ENCODE peak calls at places on chromosomes 13 and 19, in six cellular contexts. One of them, this sample, is unnamed.

GRCh38 chr19:43699506-43700367 is 16.1 kb upstream of the IRGC start:
- DNase-seq in effector memory CD4-positive, alpha-beta T cell: no peak
- DNase-seq in AG10803: no peak
- DNase-seq in heart left ventricle: peak
- DNase-seq in retinal pigment epithelial cell: no peak
- DNase-seq in naive thymus-derived CD4-positive, alpha-beta T cell: no peak
- DNase-seq in this sample: peak

GRCh38 chr13:19153782-19154450 is 27.7 kb downstream of the TUBA3C start:
- DNase-seq in effector memory CD4-positive, alpha-beta T cell: no peak
- DNase-seq in AG10803: no peak
- DNase-seq in heart left ventricle: no peak
- DNase-seq in retinal pigment epithelial cell: no peak
- DNase-seq in naive thymus-derived CD4-positive, alpha-beta T cell: no peak
- DNase-seq in this sample: no peak

GRCh38 chr13:49869514-49869913 is 66.6 kb downstream of the SPRYD7 start:
- DNase-seq in effector memory CD4-positive, alpha-beta T cell: no peak
- DNase-seq in AG10803: peak
- DNase-seq in heart left ventricle: no peak
- DNase-seq in retinal pigment epithelial cell: no peak
- DNase-seq in naive thymus-derived CD4-positive, alpha-beta T cell: no peak
- DNase-seq in this sample: peak

GRCh38 chr19:50551034-50551712 is 17.1 kb downstream of the LRRC4B start:
- DNase-seq in effector memory CD4-positive, alpha-beta T cell: no peak
- DNase-seq in AG10803: no peak
- DNase-seq in heart left ventricle: no peak
- DNase-seq in retinal pigment epithelial cell: no peak
- DNase-seq in naive thymus-derived CD4-positive, alpha-beta T cell: no peak
- DNase-seq in this sample: no peak

GRCh38 chr13:24742294-24742693 is 21.7 kb upstream of the RNF17 start:
- DNase-seq in effector memory CD4-positive, alpha-beta T cell: no peak
- DNase-seq in AG10803: no peak
- DNase-seq in heart left ventricle: no peak
- DNase-seq in retinal pigment epithelial cell: no peak
- DNase-seq in naive thymus-derived CD4-positive, alpha-beta T cell: no peak
- DNase-seq in this sample: no peak

GRCh38 chr19:52993342-52994178 is 20.2 kb upstream of the ERVV-1 start:
- DNase-seq in effector memory CD4-positive, alpha-beta T cell: peak
- DNase-seq in AG10803: peak
- DNase-seq in heart left ventricle: peak
- DNase-seq in retinal pigment epithelial cell: no peak
- DNase-seq in naive thymus-derived CD4-positive, alpha-beta T cell: peak
- DNase-seq in this sample: peak

GRCh38 chr19:13839193-13839937 is 37.6 kb upstream of the NANOS3 start:
- DNase-seq in effector memory CD4-positive, alpha-beta T cell: peak
- DNase-seq in AG10803: peak
- DNase-seq in heart left ventricle: peak
- DNase-seq in retinal pigment epithelial cell: no peak
- DNase-seq in naive thymus-derived CD4-positive, alpha-beta T cell: peak
- DNase-seq in this sample: peak

GRCh38 chr19:7265963-7266362 is 28.3 kb downstream of the INSR start:
- DNase-seq in effector memory CD4-positive, alpha-beta T cell: no peak
- DNase-seq in AG10803: no peak
- DNase-seq in heart left ventricle: no peak
- DNase-seq in retinal pigment epithelial cell: no peak
- DNase-seq in naive thymus-derived CD4-positive, alpha-beta T cell: no peak
- DNase-seq in this sample: no peak

GRCh38 chr19:28619842-28620429 is 593.0 kb downstream of the UQCRFS1 start:
- DNase-seq in effector memory CD4-positive, alpha-beta T cell: no peak
- DNase-seq in AG10803: no peak
- DNase-seq in heart left ventricle: no peak
- DNase-seq in retinal pigment epithelial cell: no peak
- DNase-seq in naive thymus-derived CD4-positive, alpha-beta T cell: no peak
- DNase-seq in this sample: no peak

GRCh38 chr13:110813646-110814624 is 100.4 kb downstream of the ING1 start:
- DNase-seq in effector memory CD4-positive, alpha-beta T cell: no peak
- DNase-seq in AG10803: no peak
- DNase-seq in heart left ventricle: no peak
- DNase-seq in retinal pigment epithelial cell: no peak
- DNase-seq in naive thymus-derived CD4-positive, alpha-beta T cell: no peak
- DNase-seq in this sample: no peak

GRCh38 chr19:44050740-44051653 is 839 bp upstream of the ZNF223 start:
- DNase-seq in effector memory CD4-positive, alpha-beta T cell: no peak
- DNase-seq in AG10803: peak
- DNase-seq in heart left ventricle: no peak
- DNase-seq in retinal pigment epithelial cell: no peak
- DNase-seq in naive thymus-derived CD4-positive, alpha-beta T cell: no peak
- DNase-seq in this sample: no peak

GRCh38 chr19:12838893-12839656 is 760 bp downstream of the MAST1 start:
- DNase-seq in effector memory CD4-positive, alpha-beta T cell: no peak
- DNase-seq in AG10803: no peak
- DNase-seq in heart left ventricle: no peak
- DNase-seq in retinal pigment epithelial cell: no peak
- DNase-seq in naive thymus-derived CD4-positive, alpha-beta T cell: no peak
- DNase-seq in this sample: no peak

GRCh38 chr13:71290963-71291937 is 575.8 kb downstream of the DACH1 start:
- DNase-seq in effector memory CD4-positive, alpha-beta T cell: peak
- DNase-seq in AG10803: peak
- DNase-seq in heart left ventricle: peak
- DNase-seq in retinal pigment epithelial cell: no peak
- DNase-seq in naive thymus-derived CD4-positive, alpha-beta T cell: no peak
- DNase-seq in this sample: peak

GRCh38 chr13:111460548-111461444 is 140.4 kb downstream of the TEX29 start:
- DNase-seq in effector memory CD4-positive, alpha-beta T cell: no peak
- DNase-seq in AG10803: peak
- DNase-seq in heart left ventricle: peak
- DNase-seq in retinal pigment epithelial cell: no peak
- DNase-seq in naive thymus-derived CD4-positive, alpha-beta T cell: no peak
- DNase-seq in this sample: peak

GRCh38 chr13:110506859-110507566 is 54.5 kb downstream of the RAB20 start:
- DNase-seq in effector memory CD4-positive, alpha-beta T cell: no peak
- DNase-seq in AG10803: no peak
- DNase-seq in heart left ventricle: peak
- DNase-seq in retinal pigment epithelial cell: peak
- DNase-seq in naive thymus-derived CD4-positive, alpha-beta T cell: no peak
- DNase-seq in this sample: peak

GRCh38 chr13:66301482-66301881 is 928.7 kb downstream of the PCDH9 start:
- DNase-seq in effector memory CD4-positive, alpha-beta T cell: no peak
- DNase-seq in AG10803: no peak
- DNase-seq in heart left ventricle: no peak
- DNase-seq in retinal pigment epithelial cell: no peak
- DNase-seq in naive thymus-derived CD4-positive, alpha-beta T cell: no peak
- DNase-seq in this sample: no peak

GRCh38 chr13:42258747-42259146 is 13.2 kb upstream of the AKAP11 start:
- DNase-seq in effector memory CD4-positive, alpha-beta T cell: no peak
- DNase-seq in AG10803: no peak
- DNase-seq in heart left ventricle: no peak
- DNase-seq in retinal pigment epithelial cell: no peak
- DNase-seq in naive thymus-derived CD4-positive, alpha-beta T cell: no peak
- DNase-seq in this sample: no peak

GRCh38 chr13:46609726-46610125 is 56.8 kb downstream of the LRCH1 start:
- DNase-seq in effector memory CD4-positive, alpha-beta T cell: no peak
- DNase-seq in AG10803: no peak
- DNase-seq in heart left ventricle: no peak
- DNase-seq in retinal pigment epithelial cell: no peak
- DNase-seq in naive thymus-derived CD4-positive, alpha-beta T cell: no peak
- DNase-seq in this sample: no peak

GRCh38 chr13:38103851-38104250 is 234.3 kb upstream of the TRPC4 start:
- DNase-seq in effector memory CD4-positive, alpha-beta T cell: no peak
- DNase-seq in AG10803: no peak
- DNase-seq in heart left ventricle: no peak
- DNase-seq in retinal pigment epithelial cell: no peak
- DNase-seq in naive thymus-derived CD4-positive, alpha-beta T cell: no peak
- DNase-seq in this sample: no peak

DNA sequence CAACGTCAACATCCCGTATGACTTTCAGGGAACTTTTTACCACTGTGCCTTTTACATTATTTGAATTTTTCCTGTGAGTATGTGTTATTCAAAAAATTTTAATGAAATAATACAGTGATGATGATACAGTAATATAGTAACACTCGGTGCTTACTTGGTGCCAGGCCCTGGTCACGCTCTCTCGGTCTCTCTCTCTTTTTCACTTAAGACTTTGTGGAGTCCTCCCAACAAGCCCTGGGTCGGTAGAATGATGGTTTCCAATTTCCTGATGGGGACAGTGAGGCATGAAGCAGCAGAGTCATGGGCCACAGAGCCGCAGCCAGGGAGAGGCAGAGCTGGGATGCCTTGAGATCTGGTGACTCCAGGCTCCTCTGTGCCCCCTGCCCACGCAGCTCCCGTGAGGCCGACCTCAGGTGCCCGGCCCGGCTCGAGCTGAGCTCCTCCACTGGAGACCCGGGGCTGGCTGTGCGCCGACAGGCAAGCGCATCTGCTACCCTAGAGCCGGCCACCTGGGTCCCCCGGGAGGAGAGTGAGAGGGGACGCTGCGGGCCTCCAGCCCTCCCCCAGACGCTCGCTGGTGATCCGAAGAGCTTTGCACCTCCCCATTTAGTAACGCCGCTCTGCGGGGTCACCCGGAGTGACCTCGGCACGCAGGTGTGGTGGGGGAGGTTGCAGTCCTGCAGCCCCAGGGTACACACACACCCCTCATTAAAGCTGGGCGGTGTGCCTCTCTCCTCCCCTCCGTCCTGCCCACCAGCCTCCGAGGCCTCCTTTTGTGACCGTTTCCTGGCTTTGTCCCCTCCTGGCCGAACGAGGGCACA is 4.4 kb upstream of the SBK3 start:
- DNase-seq in effector memory CD4-positive, alpha-beta T cell: no peak
- DNase-seq in AG10803: peak
- DNase-seq in heart left ventricle: no peak
- DNase-seq in retinal pigment epithelial cell: peak
- DNase-seq in naive thymus-derived CD4-positive, alpha-beta T cell: no peak
- DNase-seq in this sample: peak
- H3K4me3 ChIP-seq in effector memory CD4-positive, alpha-beta T cell: no peak
- H3K4me3 ChIP-seq in AG10803: peak
- H3K4me3 ChIP-seq in heart left ventricle: no peak
- H3K4me3 ChIP-seq in retinal pigment epithelial cell: peak
- H3K4me3 ChIP-seq in naive thymus-derived CD4-positive, alpha-beta T cell: no peak
- H3K4me3 ChIP-seq in this sample: peak

GRCh38 chr19:682678-683320 is 6.6 kb downstream of the FSTL3 start:
- DNase-seq in effector memory CD4-positive, alpha-beta T cell: no peak
- DNase-seq in AG10803: no peak
- DNase-seq in heart left ventricle: no peak
- DNase-seq in retinal pigment epithelial cell: no peak
- DNase-seq in naive thymus-derived CD4-positive, alpha-beta T cell: no peak
- DNase-seq in this sample: no peak
- H3K4me3 ChIP-seq in effector memory CD4-positive, alpha-beta T cell: no peak
- H3K4me3 ChIP-seq in AG10803: no peak
- H3K4me3 ChIP-seq in heart left ventricle: no peak
- H3K4me3 ChIP-seq in retinal pigment epithelial cell: no peak
- H3K4me3 ChIP-seq in naive thymus-derived CD4-positive, alpha-beta T cell: no peak
- H3K4me3 ChIP-seq in this sample: no peak

DNA sequence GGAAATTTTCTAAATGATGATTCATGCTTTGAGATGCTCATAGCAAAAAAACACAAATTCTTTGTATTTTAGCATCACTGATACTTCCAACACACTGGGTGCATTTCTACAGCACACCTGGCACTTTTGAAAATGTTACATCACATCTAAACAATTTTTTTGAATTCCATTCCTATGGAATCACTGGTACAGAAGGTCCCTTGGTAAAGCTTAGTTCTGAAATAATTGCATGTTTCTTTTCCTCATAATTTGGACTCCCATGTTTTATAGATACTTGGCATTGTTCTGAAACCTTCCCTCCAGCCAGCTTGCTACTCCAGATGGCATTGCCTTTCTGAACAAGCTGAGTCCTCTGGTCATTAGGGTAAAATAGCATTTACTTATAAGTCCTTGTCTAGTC is 481.4 kb upstream of the GPC6 start:
- DNase-seq in effector memory CD4-positive, alpha-beta T cell: no peak
- DNase-seq in AG10803: no peak
- DNase-seq in heart left ventricle: no peak
- DNase-seq in retinal pigment epithelial cell: no peak
- DNase-seq in naive thymus-derived CD4-positive, alpha-beta T cell: no peak
- DNase-seq in this sample: no peak
- H3K4me3 ChIP-seq in effector memory CD4-positive, alpha-beta T cell: no peak
- H3K4me3 ChIP-seq in AG10803: no peak
- H3K4me3 ChIP-seq in heart left ventricle: no peak
- H3K4me3 ChIP-seq in retinal pigment epithelial cell: no peak
- H3K4me3 ChIP-seq in naive thymus-derived CD4-positive, alpha-beta T cell: no peak
- H3K4me3 ChIP-seq in this sample: no peak

GRCh38 chr19:40802300-40803169 is 3.5 kb downstream of the EGLN2 start:
- DNase-seq in effector memory CD4-positive, alpha-beta T cell: no peak
- DNase-seq in AG10803: no peak
- DNase-seq in heart left ventricle: peak
- DNase-seq in retinal pigment epithelial cell: no peak
- DNase-seq in naive thymus-derived CD4-positive, alpha-beta T cell: no peak
- DNase-seq in this sample: peak
- H3K4me3 ChIP-seq in effector memory CD4-positive, alpha-beta T cell: peak
- H3K4me3 ChIP-seq in AG10803: peak
- H3K4me3 ChIP-seq in heart left ventricle: no peak
- H3K4me3 ChIP-seq in retinal pigment epithelial cell: peak
- H3K4me3 ChIP-seq in naive thymus-derived CD4-positive, alpha-beta T cell: peak
- H3K4me3 ChIP-seq in this sample: peak

DNA sequence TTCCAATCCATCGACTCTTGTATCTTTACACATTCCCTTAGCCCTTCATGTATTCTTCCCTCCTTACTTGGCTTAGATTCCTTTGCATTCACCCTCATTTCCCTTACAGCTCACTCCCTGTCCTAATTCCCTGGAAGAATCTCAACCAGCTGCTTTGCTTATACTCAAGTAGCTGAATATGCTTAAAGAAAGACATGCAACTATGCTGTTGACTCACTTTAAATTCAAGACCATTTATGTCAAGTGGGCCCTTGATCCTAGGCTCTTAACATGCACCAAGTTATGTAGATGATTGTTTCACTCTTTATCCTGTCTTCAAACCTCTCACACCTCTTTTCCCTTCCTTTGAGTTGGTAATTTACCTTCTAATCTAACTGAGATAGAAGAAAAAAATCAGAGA is 7.4 kb downstream of the CCDC122 start:
- DNase-seq in effector memory CD4-positive, alpha-beta T cell: no peak
- DNase-seq in AG10803: peak
- DNase-seq in heart left ventricle: no peak
- DNase-seq in retinal pigment epithelial cell: no peak
- DNase-seq in naive thymus-derived CD4-positive, alpha-beta T cell: no peak
- DNase-seq in this sample: peak
- H3K4me3 ChIP-seq in effector memory CD4-positive, alpha-beta T cell: no peak
- H3K4me3 ChIP-seq in AG10803: no peak
- H3K4me3 ChIP-seq in heart left ventricle: no peak
- H3K4me3 ChIP-seq in retinal pigment epithelial cell: no peak
- H3K4me3 ChIP-seq in naive thymus-derived CD4-positive, alpha-beta T cell: no peak
- H3K4me3 ChIP-seq in this sample: no peak

GRCh38 chr19:46916971-46917370 is 56.2 kb downstream of the ARHGAP35 start:
- DNase-seq in effector memory CD4-positive, alpha-beta T cell: no peak
- DNase-seq in AG10803: no peak
- DNase-seq in heart left ventricle: no peak
- DNase-seq in retinal pigment epithelial cell: no peak
- DNase-seq in naive thymus-derived CD4-positive, alpha-beta T cell: no peak
- DNase-seq in this sample: no peak

GRCh38 chr19:46913198-46913851 is 52.5 kb downstream of the ARHGAP35 start:
- DNase-seq in effector memory CD4-positive, alpha-beta T cell: no peak
- DNase-seq in AG10803: peak
- DNase-seq in heart left ventricle: no peak
- DNase-seq in retinal pigment epithelial cell: no peak
- DNase-seq in naive thymus-derived CD4-positive, alpha-beta T cell: no peak
- DNase-seq in this sample: no peak

GRCh38 chr19:46915386-46915785 is 54.6 kb downstream of the ARHGAP35 start:
- DNase-seq in effector memory CD4-positive, alpha-beta T cell: no peak
- DNase-seq in AG10803: no peak
- DNase-seq in heart left ventricle: no peak
- DNase-seq in retinal pigment epithelial cell: no peak
- DNase-seq in naive thymus-derived CD4-positive, alpha-beta T cell: no peak
- DNase-seq in this sample: no peak

GRCh38 chr19:46911456-46911855 is 50.7 kb downstream of the ARHGAP35 start:
- DNase-seq in effector memory CD4-positive, alpha-beta T cell: no peak
- DNase-seq in AG10803: peak
- DNase-seq in heart left ventricle: no peak
- DNase-seq in retinal pigment epithelial cell: no peak
- DNase-seq in naive thymus-derived CD4-positive, alpha-beta T cell: no peak
- DNase-seq in this sample: no peak

GRCh38 chr19:46913852-46914430 is 53.1 kb downstream of the ARHGAP35 start:
- DNase-seq in effector memory CD4-positive, alpha-beta T cell: no peak
- DNase-seq in AG10803: peak
- DNase-seq in heart left ventricle: no peak
- DNase-seq in retinal pigment epithelial cell: no peak
- DNase-seq in naive thymus-derived CD4-positive, alpha-beta T cell: no peak
- DNase-seq in this sample: peak
- H3K4me3 ChIP-seq in effector memory CD4-positive, alpha-beta T cell: no peak
- H3K4me3 ChIP-seq in AG10803: no peak
- H3K4me3 ChIP-seq in heart left ventricle: no peak
- H3K4me3 ChIP-seq in retinal pigment epithelial cell: no peak
- H3K4me3 ChIP-seq in naive thymus-derived CD4-positive, alpha-beta T cell: no peak
- H3K4me3 ChIP-seq in this sample: no peak

This sample was measured in fibroblast of the aortic adventitia.